ENCODE peak calls at places on chromosomes 12 and 14, in five cellular contexts. One of them, this sample, is unnamed.
A peak's percentile ranks its signal among the peaks of the same experiment; 100 is the strongest.

GRCh38 chr12:48356041-48356768 is 5.5 kb upstream of the ZNF641 start:
- DNase-seq in A549: peak; percentile 78
- DNase-seq in IMR-90: no peak
- DNase-seq in body of pancreas: no peak
- DNase-seq in HCT116: no peak
- DNase-seq in this sample: no peak

GRCh38 chr12:18502422-18502821 is 235.4 kb downstream of the PLCZ1 start:
- DNase-seq in A549: no peak
- DNase-seq in IMR-90: no peak
- DNase-seq in body of pancreas: no peak
- DNase-seq in HCT116: no peak
- DNase-seq in this sample: no peak

GRCh38 chr12:9148926-9149325 is 33.2 kb upstream of the A2M start:
- DNase-seq in A549: no peak
- DNase-seq in IMR-90: no peak
- DNase-seq in body of pancreas: no peak
- DNase-seq in HCT116: no peak
- DNase-seq in this sample: no peak

GRCh38 chr14:91098591-91098990 is 15.3 kb upstream of the DGLUCY start:
- DNase-seq in A549: peak; percentile 24
- DNase-seq in IMR-90: peak; percentile 57
- DNase-seq in body of pancreas: no peak
- DNase-seq in HCT116: no peak
- DNase-seq in this sample: no peak

GRCh38 chr14:44438936-44439335 is 68.1 kb downstream of the FSCB start:
- DNase-seq in A549: no peak
- DNase-seq in IMR-90: no peak
- DNase-seq in body of pancreas: no peak
- DNase-seq in HCT116: no peak
- DNase-seq in this sample: no peak

GRCh38 chr12:96368233-96368632 is 32.0 kb downstream of the CDK17 start:
- DNase-seq in A549: no peak
- DNase-seq in IMR-90: no peak
- DNase-seq in body of pancreas: no peak
- DNase-seq in HCT116: no peak
- DNase-seq in this sample: peak; percentile 48

GRCh38 chr14:103548463-103549351 is 13.8 kb downstream of the BAG5 start:
- DNase-seq in A549: no peak
- DNase-seq in IMR-90: no peak
- DNase-seq in body of pancreas: no peak
- DNase-seq in HCT116: no peak
- DNase-seq in this sample: no peak

GRCh38 chr12:8048906-8049305 is 16.4 kb downstream of the FOXJ2 start:
- DNase-seq in A549: no peak
- DNase-seq in IMR-90: no peak
- DNase-seq in body of pancreas: no peak
- DNase-seq in HCT116: no peak
- DNase-seq in this sample: no peak

GRCh38 chr14:32044454-32044853 is 32.6 kb upstream of the ARHGAP5 start:
- DNase-seq in A549: no peak
- DNase-seq in IMR-90: no peak
- DNase-seq in body of pancreas: no peak
- DNase-seq in HCT116: no peak
- DNase-seq in this sample: no peak

GRCh38 chr14:103519837-103520212 is 2.8 kb downstream of the CKB start:
- DNase-seq in A549: no peak
- DNase-seq in IMR-90: no peak
- DNase-seq in body of pancreas: no peak
- DNase-seq in HCT116: no peak
- DNase-seq in this sample: peak; percentile 95

DNA sequence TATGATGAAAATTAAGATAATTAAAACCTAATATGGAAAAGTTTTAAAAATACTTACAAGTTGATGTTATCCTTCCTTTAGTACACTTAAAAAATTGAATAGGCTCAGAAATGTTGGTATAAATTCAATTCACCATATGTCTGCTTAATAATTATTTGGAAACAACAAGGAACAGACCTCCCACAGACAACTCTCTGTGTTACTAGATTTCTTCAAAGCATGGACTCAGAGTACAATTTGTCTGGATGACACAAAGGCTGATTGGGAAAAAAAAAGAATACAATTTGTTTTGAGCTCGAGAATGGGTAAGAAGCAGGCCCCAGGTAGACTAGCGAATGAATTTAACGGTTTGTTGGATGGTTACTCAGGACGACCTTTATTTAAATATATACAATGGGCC is 48.9 kb upstream of the BTG1 start:
- DNase-seq in A549: no peak
- DNase-seq in IMR-90: no peak
- DNase-seq in body of pancreas: no peak
- DNase-seq in HCT116: no peak
- DNase-seq in this sample: no peak
- TF ChIP-seq POLR2A in A549: no peak
- TF ChIP-seq POLR2A in IMR-90: no peak
- TF ChIP-seq POLR2A in body of pancreas: no peak
- TF ChIP-seq POLR2A in HCT116: no peak
- TF ChIP-seq POLR2A in this sample: no peak

GRCh38 chr12:15444523-15444922 is 122.2 kb downstream of the PTPRO start:
- DNase-seq in A549: no peak
- DNase-seq in IMR-90: no peak
- DNase-seq in body of pancreas: no peak
- DNase-seq in HCT116: no peak
- DNase-seq in this sample: no peak
- H3K27ac ChIP-seq in A549: no peak overlapping the region
- H3K27ac ChIP-seq in IMR-90: no peak overlapping the region
- H3K27ac ChIP-seq in body of pancreas: no peak overlapping the region
- H3K27ac ChIP-seq in HCT116: no peak overlapping the region
- H3K27ac ChIP-seq in this sample: no peak overlapping the region

DNA sequence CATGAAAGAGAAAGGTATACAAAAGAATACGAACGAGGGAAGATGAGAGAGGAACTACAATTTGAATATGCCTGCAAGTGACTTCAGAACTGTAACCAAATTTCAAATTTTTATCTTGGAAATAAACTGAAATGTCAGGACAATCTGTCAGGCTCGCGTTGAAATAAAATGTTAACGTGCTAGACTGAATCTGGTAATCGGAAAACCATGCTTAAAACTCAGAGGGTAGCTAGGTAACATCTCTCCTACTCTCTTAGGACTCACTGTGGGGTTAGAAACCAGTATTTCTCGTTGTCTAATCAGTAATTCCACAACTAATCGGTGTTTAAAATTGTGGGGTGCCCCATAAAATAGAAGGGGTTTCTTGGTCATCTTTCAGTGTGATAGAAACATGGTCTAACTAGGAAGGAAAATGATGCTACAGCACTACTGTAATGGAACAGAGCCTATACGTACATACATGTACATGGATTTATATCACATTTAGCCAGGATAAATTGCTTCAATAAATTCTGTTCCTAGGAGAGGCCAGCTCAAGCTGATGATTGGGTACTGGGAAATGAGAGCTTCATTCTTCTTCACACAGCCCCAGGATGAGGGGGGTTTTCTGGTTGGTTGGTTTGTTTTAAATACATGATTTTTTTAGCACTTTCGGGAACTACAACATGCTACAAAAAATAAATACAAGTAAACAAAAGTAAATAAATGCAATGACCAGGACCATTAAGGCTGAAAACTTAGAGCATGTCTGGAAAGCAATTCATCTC is 23.8 kb downstream of the ATF7 start:
- DNase-seq in A549: no peak
- DNase-seq in IMR-90: no peak
- DNase-seq in body of pancreas: no peak
- DNase-seq in HCT116: no peak
- DNase-seq in this sample: no peak
- H3K4me3 ChIP-seq in A549: no peak overlapping the region
- H3K4me3 ChIP-seq in IMR-90: no peak overlapping the region
- H3K4me3 ChIP-seq in body of pancreas: no peak overlapping the region
- H3K4me3 ChIP-seq in HCT116: no peak overlapping the region
- H3K4me3 ChIP-seq in this sample: no peak overlapping the region

GRCh38 chr12:50505945-50506344 is 1.2 kb downstream of the DIP2B start:
- DNase-seq in A549: no peak
- DNase-seq in IMR-90: no peak
- DNase-seq in body of pancreas: no peak
- DNase-seq in HCT116: no peak
- DNase-seq in this sample: peak; percentile 29

GRCh38 chr12:50507474-50507838 is 2.7 kb downstream of the DIP2B start:
- DNase-seq in A549: no peak
- DNase-seq in IMR-90: no peak
- DNase-seq in body of pancreas: no peak
- DNase-seq in HCT116: no peak
- DNase-seq in this sample: no peak

GRCh38 chr12:50506753-50507473 is 2.1 kb downstream of the DIP2B start:
- DNase-seq in A549: no peak
- DNase-seq in IMR-90: no peak
- DNase-seq in body of pancreas: no peak
- DNase-seq in HCT116: no peak
- DNase-seq in this sample: no peak

GRCh38 chr12:50505386-50505827 is 622 bp downstream of the DIP2B start:
- DNase-seq in A549: no peak
- DNase-seq in IMR-90: no peak
- DNase-seq in body of pancreas: peak; percentile 31
- DNase-seq in HCT116: no peak
- DNase-seq in this sample: no peak

GRCh38 chr12:50504798-50505385 is at the start of gene DIP2B:
- DNase-seq in A549: peak; percentile 95
- DNase-seq in IMR-90: peak; percentile 84
- DNase-seq in body of pancreas: peak; percentile 96
- DNase-seq in HCT116: peak; percentile 71
- DNase-seq in this sample: peak; percentile 96
- TF ChIP-seq POLR2A in A549: peak; percentile 66
- TF ChIP-seq POLR2A in IMR-90: peak; percentile 1
- TF ChIP-seq POLR2A in body of pancreas: peak; percentile 56
- TF ChIP-seq POLR2A in HCT116: peak; percentile 53
- TF ChIP-seq POLR2A in this sample: peak; percentile 92

GRCh38 chr12:108720757-108721514 is 10.4 kb downstream of the CORO1C start:
- DNase-seq in A549: no peak
- DNase-seq in IMR-90: no peak
- DNase-seq in body of pancreas: no peak
- DNase-seq in HCT116: no peak
- DNase-seq in this sample: no peak

GRCh38 chr12:108721824-108722223 is 9.5 kb downstream of the CORO1C start:
- DNase-seq in A549: no peak
- DNase-seq in IMR-90: no peak
- DNase-seq in body of pancreas: no peak
- DNase-seq in HCT116: no peak
- DNase-seq in this sample: no peak

GRCh38 chr12:108722992-108723766 is 8.1 kb downstream of the CORO1C start:
- DNase-seq in A549: peak; percentile 65
- DNase-seq in IMR-90: peak; percentile 95
- DNase-seq in body of pancreas: no peak
- DNase-seq in HCT116: no peak
- DNase-seq in this sample: no peak

GRCh38 chr12:108724054-108724889 is 7.0 kb downstream of the CORO1C start:
- DNase-seq in A549: peak; percentile 56
- DNase-seq in IMR-90: peak; percentile 74
- DNase-seq in body of pancreas: no peak
- DNase-seq in HCT116: no peak
- DNase-seq in this sample: no peak

DNA sequence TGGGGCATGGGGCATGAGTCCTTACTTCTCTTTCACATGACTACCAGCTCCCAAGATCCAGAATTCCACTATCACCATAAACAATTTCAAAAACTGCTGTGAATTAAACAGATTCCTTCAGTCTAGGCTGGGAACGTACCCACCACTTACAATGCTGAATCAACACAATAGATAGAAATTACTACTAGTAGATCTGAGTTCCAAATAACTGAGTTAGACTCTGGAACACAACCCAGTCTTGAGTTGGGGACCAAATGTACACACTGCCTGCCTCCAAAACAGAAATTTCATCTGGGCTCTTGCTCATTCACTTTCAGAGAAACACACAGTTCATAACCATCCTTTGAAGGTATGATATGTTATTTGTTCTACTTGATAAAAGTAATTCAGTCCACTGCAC is 8.9 kb downstream of the CORO1C start:
- DNase-seq in A549: no peak
- DNase-seq in IMR-90: no peak
- DNase-seq in body of pancreas: no peak
- DNase-seq in HCT116: no peak
- DNase-seq in this sample: no peak
- H3K27ac ChIP-seq in A549: peak overlapping the region; percentile 65
- H3K27ac ChIP-seq in IMR-90: peak overlapping the region; percentile 98
- H3K27ac ChIP-seq in body of pancreas: peak overlapping the region; percentile 32
- H3K27ac ChIP-seq in HCT116: no peak overlapping the region
- H3K27ac ChIP-seq in this sample: no peak overlapping the region

GRCh38 chr12:56449622-56449984 is 377 bp upstream of the TIMELESS start:
- DNase-seq in A549: no peak
- DNase-seq in IMR-90: no peak
- DNase-seq in body of pancreas: no peak
- DNase-seq in HCT116: no peak
- DNase-seq in this sample: no peak
- H3K4me3 ChIP-seq in A549: peak overlapping the region; percentile 59
- H3K4me3 ChIP-seq in IMR-90: peak overlapping the region; percentile 54
- H3K4me3 ChIP-seq in body of pancreas: no peak overlapping the region
- H3K4me3 ChIP-seq in HCT116: peak overlapping the region; percentile 74
- H3K4me3 ChIP-seq in this sample: peak overlapping the region; percentile 45

GRCh38 chr12:53236443-53237111 is 4.6 kb upstream of the RARG start:
- DNase-seq in A549: no peak
- DNase-seq in IMR-90: no peak
- DNase-seq in body of pancreas: no peak
- DNase-seq in HCT116: no peak
- DNase-seq in this sample: no peak
- TF ChIP-seq POLR2A in A549: no peak
- TF ChIP-seq POLR2A in IMR-90: no peak
- TF ChIP-seq POLR2A in body of pancreas: no peak
- TF ChIP-seq POLR2A in HCT116: no peak
- TF ChIP-seq POLR2A in this sample: no peak

This sample was measured in thyroid gland.